ENCODE peak calls at places on chromosome 17, in ten cellular contexts. T is foreskin fibroblast; E is body of pancreas; R is adrenal gland; A is AG04449; F is CD8-positive, alpha-beta T cell; U is AG04450; H is lower leg skin; Q is PC-9; L is testis. P is an unnamed sample.

GRCh38 chr17:9436629-9437028 is 139.0 kb downstream of the STX8 start:
- DNase-seq in T (no peak), E (no peak), R (no peak), A (no peak), F (no peak), U (no peak), H (no peak), Q (no peak), L (no peak), P (no peak)

GRCh38 chr17:21460358-21460757 is 84.2 kb downstream of the KCNJ12 start:
- DNase-seq in T (peak; percentile 60), E (no peak), R (peak; percentile 50), A (no peak), F (no peak), U (no peak), H (no peak), Q (no peak), L (no peak), P (no peak)

GRCh38 chr17:81396722-81397313 is 1.6 kb downstream of the BAHCC1 start:
- DNase-seq in T (no peak), E (no peak), R (no peak), A (no peak), F (peak; percentile 39), U (no peak), H (no peak), Q (peak; percentile 50), L (no peak), P (no peak)

GRCh38 chr17:8125947-8126305 is 2.0 kb upstream of the HES7 start:
- DNase-seq in T (no peak), E (no peak), R (peak; percentile 62), A (no peak), F (no peak), U (no peak), H (no peak), Q (no peak), L (no peak), P (no peak)

GRCh38 chr17:78915872-78916632 is 9.1 kb downstream of the TIMP2 start:
- DNase-seq in T (peak; percentile 59), E (peak; percentile 66), R (peak; percentile 86), A (no peak), F (no peak), U (no peak), H (no peak), Q (peak; percentile 62), L (peak; percentile 60), P (no peak)

GRCh38 chr17:74424117-74424516 is 7.8 kb upstream of the GPRC5C start:
- DNase-seq in T (no peak), E (no peak), R (no peak), A (no peak), F (no peak), U (no peak), H (no peak), Q (no peak), L (no peak), P (no peak)

GRCh38 chr17:75610103-75610984 is 22.7 kb downstream of the MYO15B start:
- DNase-seq in T (no peak), E (no peak), R (no peak), A (no peak), F (no peak), U (no peak), H (no peak), Q (no peak), L (no peak), P (no peak)

GRCh38 chr17:65173284-65173793 is 36.2 kb downstream of the RGS9 start:
- DNase-seq in T (peak; percentile 34), E (peak; percentile 59), R (peak; percentile 83), A (no peak), F (peak; percentile 59), U (no peak), H (peak; percentile 20), Q (no peak), L (peak; percentile 18), P (no peak)

GRCh38 chr17:77596491-77597420 is 361.7 kb upstream of the TNRC6C start:
- DNase-seq in T (no peak), E (no peak), R (no peak), A (no peak), F (no peak), U (no peak), H (no peak), Q (no peak), L (no peak), P (no peak)

GRCh38 chr17:51640108-51640622 is 379.8 kb downstream of the UTP18 start:
- DNase-seq in T (no peak), E (no peak), R (no peak), A (no peak), F (no peak), U (no peak), H (no peak), Q (peak; percentile 50), L (peak; percentile 23), P (no peak)

GRCh38 chr17:29713626-29714025 is 90.9 kb upstream of the CORO6 start:
- DNase-seq in T (no peak), E (no peak), R (no peak), A (no peak), F (no peak), U (no peak), H (no peak), Q (no peak), L (no peak), P (no peak)

GRCh38 chr17:45867702-45868101 is 23.0 kb downstream of the SPPL2C start:
- DNase-seq in T (no peak), E (no peak), R (no peak), A (no peak), F (no peak), U (no peak), H (no peak), Q (no peak), L (no peak), P (no peak)

GRCh38 chr17:18066866-18067265 is 20.9 kb upstream of the DRG2 start:
- DNase-seq in T (no peak), E (no peak), R (no peak), A (no peak), F (no peak), U (no peak), H (no peak), Q (no peak), L (no peak), P (no peak)

DNA sequence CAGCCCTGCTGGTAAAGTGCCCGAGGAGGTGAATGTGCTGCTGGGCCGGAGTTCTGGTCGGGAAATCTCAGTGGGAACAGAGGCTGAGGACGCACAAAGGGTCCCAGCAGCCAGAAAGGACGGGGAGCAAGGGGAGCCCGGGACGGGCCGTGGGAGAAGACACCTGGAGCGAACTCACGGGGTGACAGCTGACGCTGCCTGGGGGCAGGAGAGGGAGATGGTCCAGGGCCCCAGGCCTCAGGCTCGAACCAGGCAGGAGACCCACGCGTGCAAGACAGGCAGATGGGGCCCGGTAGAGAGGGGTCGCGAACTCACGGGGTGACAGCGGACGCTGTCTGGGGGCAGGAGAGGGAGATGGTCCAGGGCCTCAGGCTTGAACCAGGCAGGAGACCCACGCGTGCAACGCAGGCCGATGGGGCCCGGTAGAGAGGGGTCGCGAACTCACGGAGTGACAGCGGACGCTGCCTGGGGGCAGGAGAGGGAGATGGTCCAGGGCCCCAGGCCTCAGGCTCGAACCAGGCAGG is 72.9 kb downstream of the METRNL start:
- DNase-seq in T (no peak), E (no peak), R (no peak), A (no peak), F (no peak), U (no peak), H (peak; percentile 10), Q (no peak), L (no peak), P (no peak)
- H3K4me3 ChIP-seq in T (no peak overlapping the region), E (no peak overlapping the region), R (no peak overlapping the region), A (no peak overlapping the region), F (no peak overlapping the region), U (no peak overlapping the region), H (no peak overlapping the region), Q (no peak overlapping the region), L (no peak overlapping the region), P (no peak overlapping the region)

GRCh38 chr17:72199256-72199655 is 78.4 kb downstream of the SOX9 start:
- DNase-seq in T (no peak), E (no peak), R (no peak), A (no peak), F (no peak), U (no peak), H (no peak), Q (no peak), L (no peak), P (no peak)
- TF ChIP-seq CTCF in T (no peak), E (no peak), R (no peak), A (no peak), F (no peak), U (no peak), H (no peak), Q (no peak), L (no peak), P (no peak)

GRCh38 chr17:63447688-63448005 is 1.5 kb upstream of the CYB561 start:
- DNase-seq in T (no peak), E (no peak), R (no peak), A (no peak), F (no peak), U (no peak), H (no peak), Q (no peak), L (no peak), P (no peak)

GRCh38 chr17:63445065-63445464 is 1.0 kb downstream of the CYB561 start:
- DNase-seq in T (no peak), E (no peak), R (no peak), A (no peak), F (no peak), U (no peak), H (no peak), Q (no peak), L (no peak), P (no peak)

GRCh38 chr17:63445571-63446217 is 412 bp downstream of the CYB561 start:
- DNase-seq in T (no peak), E (peak; percentile 76), R (no peak), A (no peak), F (peak; percentile 64), U (no peak), H (no peak), Q (peak; percentile 62), L (no peak), P (no peak)

GRCh38 chr17:63446981-63447687 is 1.0 kb upstream of the CYB561 start:
- DNase-seq in T (no peak), E (peak; percentile 48), R (peak; percentile 81), A (no peak), F (peak; percentile 31), U (no peak), H (no peak), Q (peak; percentile 49), L (peak; percentile 45), P (no peak)

GRCh38 chr17:63446218-63446980 is at the start of gene CYB561:
- DNase-seq in T (peak; percentile 48), E (peak; percentile 87), R (peak; percentile 83), A (no peak), F (peak; percentile 66), U (no peak), H (peak; percentile 63), Q (peak; percentile 69), L (peak; percentile 81), P (no peak)
- H3K4me3 ChIP-seq in T (peak within 1 kb of the TSS; percentile 54), E (peak within 1 kb of the TSS; percentile 42), R (no peak within 1 kb of the TSS), A (peak within 1 kb of the TSS; percentile 50), F (peak within 1 kb of the TSS; percentile 59), U (peak within 1 kb of the TSS; percentile 50), H (peak within 1 kb of the TSS; percentile 51), Q (peak within 1 kb of the TSS; percentile 67), L (peak within 1 kb of the TSS; percentile 71), P (peak within 1 kb of the TSS; percentile 43)

DNA sequence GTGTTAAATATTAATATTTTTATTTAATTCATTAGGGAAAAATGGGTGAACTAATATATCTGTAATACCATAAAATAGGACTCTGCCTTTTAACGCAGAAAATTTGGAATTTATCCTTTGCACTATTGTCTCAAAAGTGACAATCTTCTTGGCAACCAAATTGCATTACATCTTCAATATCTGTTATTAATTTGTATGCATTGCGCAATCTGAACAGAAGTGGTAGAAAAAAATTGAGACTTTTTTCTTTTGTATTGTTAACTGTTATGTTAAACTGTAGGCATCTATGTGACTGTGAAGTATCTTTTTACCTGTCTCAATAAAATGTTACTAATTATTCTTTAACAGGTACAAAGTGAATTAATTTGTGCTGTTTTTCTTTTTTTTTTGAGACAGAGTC is 55.6 kb downstream of the PPM1E start:
- DNase-seq in T (no peak), E (no peak), R (no peak), A (no peak), F (no peak), U (no peak), H (no peak), Q (no peak), L (no peak), P (no peak)
- TF ChIP-seq CTCF in T (no peak), E (no peak), R (no peak), A (no peak), F (no peak), U (no peak), H (no peak), Q (no peak), L (no peak), P (no peak)